ENCODE peak calls at places on chromosomes 13 and 19, in four cellular contexts. V, B, N and M are unnamed samples.

GRCh38 chr13:50130686-50131051 is 115.4 kb downstream of the KCNRG start:
- DNase-seq in N (no peak), V (no peak), B (no peak), M (peak; percentile 22)

GRCh38 chr19:18278521-18279265 is 2.7 kb downstream of the JUND start:
- DNase-seq in B (no peak), N (no peak), V (peak; percentile 32), M (no peak)

GRCh38 chr19:55344444-55344843 is 4.8 kb downstream of the KMT5C start:
- DNase-seq in N (no peak), B (no peak), V (no peak), M (no peak)

GRCh38 chr19:16073988-16074387 is 2.3 kb upstream of the TPM4 start:
- DNase-seq in V (no peak), B (no peak), N (no peak), M (no peak)

GRCh38 chr13:25286308-25286968 is 850 bp downstream of the MTMR6 start:
- DNase-seq in V (peak; percentile 74), N (no peak), B (peak; percentile 42), M (peak; percentile 46)

GRCh38 chr19:38433268-38433733 is at the start of gene RYR1:
- DNase-seq in V (no peak), N (no peak), B (no peak), M (peak; percentile 50)

GRCh38 chr13:34748078-34748477 is 194.0 kb upstream of the NBEA start:
- DNase-seq in V (peak; percentile 88), N (no peak), B (peak; percentile 92), M (no peak)

GRCh38 chr13:69274231-69274630 is 833.4 kb upstream of the ATXN8OS start:
- DNase-seq in V (no peak), N (no peak), B (no peak), M (peak; percentile 33)

GRCh38 chr19:35138305-35138799 is 272 bp upstream of the FXYD1 start:
- DNase-seq in V (no peak), N (no peak), B (no peak), M (no peak)

GRCh38 chr13:89393758-89394157 is 1722.6 kb downstream of the SLITRK5 start:
- DNase-seq in V (no peak), N (no peak), B (peak; percentile 0), M (no peak)

GRCh38 chr13:46183018-46183940 is 1.3 kb upstream of the LCP1 start:
- DNase-seq in B (no peak), N (no peak), V (no peak), M (no peak)

GRCh38 chr13:100602472-100603142 is 14.0 kb upstream of the GGACT start:
- DNase-seq in V (no peak), B (peak; percentile 8), N (no peak), M (no peak)

GRCh38 chr19:56995298-56995697 is 124.5 kb upstream of the USP29 start:
- DNase-seq in B (no peak), V (no peak), N (no peak), M (no peak)